ENCODE peak calls at places on chromosomes 4 and X, in seven cellular contexts. B is CD4-positive, alpha-beta memory T cell; H is fibroblast of lung; Z is lower lobe of right lung; G is neuronal stem cell; R is CD8-positive, alpha-beta memory T cell; S is heart left ventricle. M is an unnamed sample.

GRCh38 chrX:39688576-39689373 is 409.0 kb downstream of the BCOR start:
- DNase-seq in B (no peak), H (peak; percentile 38), Z (peak; percentile 65), G (peak; percentile 71), R (no peak), S (peak; percentile 80), M (peak; percentile 96)

GRCh38 chr4:70177117-70177516 is 18.4 kb upstream of the ODAM start:
- DNase-seq in B (no peak), H (no peak), Z (no peak), G (no peak), R (no peak), S (no peak), M (no peak)

GRCh38 chrX:140440891-140441290 is 64.0 kb downstream of the SOX3 start:
- DNase-seq in B (no peak), H (peak; percentile 21), Z (no peak), G (no peak), R (no peak), S (no peak), M (peak; percentile 41)

GRCh38 chrX:22399793-22400192 is 127.1 kb downstream of the CBLL2 start:
- DNase-seq in B (no peak), H (peak; percentile 38), Z (no peak), G (no peak), R (no peak), S (no peak), M (no peak)

GRCh38 chr4:87120411-87121162 is 99.8 kb downstream of the KLHL8 start:
- DNase-seq in B (no peak), H (peak; percentile 82), Z (no peak), G (no peak), R (no peak), S (peak; percentile 61), M (no peak)

GRCh38 chr4:93031431-93032098 is 727.8 kb downstream of the GRID2 start:
- DNase-seq in B (no peak), H (peak; percentile 14), Z (no peak), G (no peak), R (no peak), S (no peak), M (no peak)

GRCh38 chrX:56728752-56729151 is 291 bp upstream of the NBDY start:
- DNase-seq in B (peak; percentile 33), H (peak; percentile 26), Z (no peak), G (no peak), R (no peak), S (no peak), M (no peak)

GRCh38 chrX:1394731-1395501 is 3.0 kb upstream of the SLC25A6 start:
- DNase-seq in B (no peak), H (no peak), Z (peak; percentile 41), G (no peak), R (no peak), S (peak; percentile 43), M (no peak)

GRCh38 chr4:8090312-8090711 is 68.3 kb downstream of the ABLIM2 start:
- DNase-seq in B (no peak), H (no peak), Z (no peak), G (no peak), R (no peak), S (peak; percentile 26), M (no peak)

GRCh38 chrX:49042581-49043219 is 457 bp downstream of the TFE3 start:
- DNase-seq in B (no peak), H (no peak), Z (no peak), G (no peak), R (peak; percentile 25), S (no peak), M (no peak)

GRCh38 chr4:42641696-42642095 is 15.2 kb downstream of the ATP8A1 start:
- DNase-seq in B (no peak), H (no peak), Z (no peak), G (no peak), R (no peak), S (no peak), M (no peak)
- H3K4me3 ChIP-seq in B (no peak overlapping the region), H (no peak overlapping the region), Z (no peak overlapping the region), G (no peak overlapping the region), R (no peak overlapping the region), S (no peak overlapping the region), M (no peak overlapping the region)

GRCh38 chr4:6591781-6592180 is 16.8 kb downstream of the MAN2B2 start:
- DNase-seq in B (no peak), H (no peak), Z (no peak), G (no peak), R (no peak), S (no peak), M (peak; percentile 56)
- H3K36me3 ChIP-seq in B (peaks cover 13% of the 10 kb centered on the region), H (peaks cover 7% of the 10 kb centered on the region), Z (peaks cover 61% of the 10 kb centered on the region), G (no peaks in the 10 kb centered on the region), R (peaks cover 4% of the 10 kb centered on the region), S (no peaks in the 10 kb centered on the region), M (no peaks in the 10 kb centered on the region)

GRCh38 chr4:147409350-147409749 is 71.5 kb upstream of the EDNRA start:
- DNase-seq in B (no peak), H (peak; percentile 19), Z (no peak), G (no peak), R (no peak), S (no peak), M (no peak)

GRCh38 chr4:147407261-147408045 is 73.4 kb upstream of the EDNRA start:
- DNase-seq in B (no peak), H (no peak), Z (no peak), G (no peak), R (no peak), S (peak; percentile 71), M (peak; percentile 10)

DNA sequence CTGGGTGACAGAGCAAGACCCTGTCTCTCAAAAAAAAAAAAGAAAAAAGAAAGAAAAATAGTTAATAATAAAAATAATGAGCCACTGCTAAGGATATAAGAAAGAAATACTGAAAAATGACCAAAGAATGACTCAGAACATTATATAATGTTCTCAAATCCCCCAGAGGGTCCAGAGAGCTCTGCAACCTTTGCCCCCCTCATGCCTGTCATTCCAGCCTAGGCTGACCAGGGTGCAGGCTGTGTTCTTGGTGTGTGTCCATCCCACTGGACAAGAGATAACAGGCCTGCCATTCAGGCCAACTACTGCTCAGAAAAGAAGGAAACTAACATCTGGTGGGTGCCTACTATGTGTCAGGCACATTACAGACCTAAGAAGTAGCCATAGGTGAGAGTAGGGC is 72.7 kb upstream of the EDNRA start:
- DNase-seq in B (no peak), H (no peak), Z (no peak), G (no peak), R (no peak), S (no peak), M (no peak)
- H3K4me3 ChIP-seq in B (no peak overlapping the region), H (no peak overlapping the region), Z (no peak overlapping the region), G (no peak overlapping the region), R (no peak overlapping the region), S (no peak overlapping the region), M (no peak overlapping the region)

GRCh38 chr4:963276-964225 is 9.8 kb downstream of the DGKQ start:
- DNase-seq in B (no peak), H (no peak), Z (peak; percentile 37), G (no peak), R (no peak), S (peak; percentile 61), M (no peak)

GRCh38 chr4:960140-960735 is 13.1 kb downstream of the DGKQ start:
- DNase-seq in B (no peak), H (no peak), Z (no peak), G (no peak), R (no peak), S (no peak), M (peak; percentile 62)

GRCh38 chr4:962231-963208 is 10.8 kb downstream of the DGKQ start:
- DNase-seq in B (no peak), H (no peak), Z (peak; percentile 47), G (no peak), R (no peak), S (peak; percentile 64), M (peak; percentile 78)

GRCh38 chr4:960736-961650 is 12.4 kb downstream of the DGKQ start:
- DNase-seq in B (no peak), H (no peak), Z (no peak), G (no peak), R (no peak), S (no peak), M (no peak)

GRCh38 chr4:961651-962230 is 11.6 kb downstream of the DGKQ start:
- DNase-seq in B (no peak), H (no peak), Z (no peak), G (no peak), R (no peak), S (no peak), M (peak; percentile 58)
- H3K36me3 ChIP-seq in B (peaks cover 5% of the 10 kb centered on the region), H (peaks cover 17% of the 10 kb centered on the region), Z (peaks cover 88% of the 10 kb centered on the region), G (peaks cover 2% of the 10 kb centered on the region), R (no peaks in the 10 kb centered on the region), S (no peaks in the 10 kb centered on the region), M (no peaks in the 10 kb centered on the region)